ENCODE peak calls at places on chromosomes 13 and 19, in ten cellular contexts. One of them, this sample, is unnamed.
A peak's percentile ranks its signal among the peaks of the same experiment; 100 is the strongest.

GRCh38 chr13:41588899-41589298 is 131.5 kb downstream of the RGCC start:
- DNase-seq in CD8-positive, alpha-beta T cell: no peak
- DNase-seq in mesendoderm: peak; percentile 23
- DNase-seq in spleen: no peak
- DNase-seq in IMR-90: peak; percentile 97
- DNase-seq in Peyer's patch: no peak
- DNase-seq in SJSA1: peak; percentile 79
- DNase-seq in body of pancreas: no peak
- DNase-seq in right lobe of liver: no peak
- DNase-seq in lower lobe of right lung: no peak
- DNase-seq in this sample: no peak

GRCh38 chr19:38734426-38735256 is 9.6 kb downstream of the CAPN12 start:
- DNase-seq in Peyer's patch: peak; percentile 81
- DNase-seq in body of pancreas: no peak
- DNase-seq in right lobe of liver: peak; percentile 48
- DNase-seq in SJSA1: no peak
- DNase-seq in CD8-positive, alpha-beta T cell: peak; percentile 46
- DNase-seq in IMR-90: no peak
- DNase-seq in spleen: peak; percentile 89
- DNase-seq in lower lobe of right lung: peak; percentile 62
- DNase-seq in mesendoderm: peak; percentile 50
- DNase-seq in this sample: peak; percentile 68

GRCh38 chr13:62525652-62526051 is 1110.0 kb upstream of the PCDH20 start:
- DNase-seq in mesendoderm: no peak
- DNase-seq in CD8-positive, alpha-beta T cell: no peak
- DNase-seq in right lobe of liver: no peak
- DNase-seq in lower lobe of right lung: no peak
- DNase-seq in SJSA1: no peak
- DNase-seq in IMR-90: no peak
- DNase-seq in Peyer's patch: no peak
- DNase-seq in spleen: no peak
- DNase-seq in body of pancreas: no peak
- DNase-seq in this sample: no peak

GRCh38 chr13:59991395-59991794 is 172.3 kb downstream of the DIAPH3 start:
- DNase-seq in right lobe of liver: no peak
- DNase-seq in lower lobe of right lung: no peak
- DNase-seq in mesendoderm: peak; percentile 41
- DNase-seq in IMR-90: no peak
- DNase-seq in body of pancreas: no peak
- DNase-seq in SJSA1: no peak
- DNase-seq in Peyer's patch: no peak
- DNase-seq in CD8-positive, alpha-beta T cell: no peak
- DNase-seq in spleen: no peak
- DNase-seq in this sample: no peak

GRCh38 chr13:111873676-111874178 is 193.2 kb upstream of the SOX1 start:
- DNase-seq in body of pancreas: no peak
- DNase-seq in Peyer's patch: no peak
- DNase-seq in IMR-90: no peak
- DNase-seq in mesendoderm: no peak
- DNase-seq in CD8-positive, alpha-beta T cell: no peak
- DNase-seq in spleen: no peak
- DNase-seq in lower lobe of right lung: no peak
- DNase-seq in SJSA1: no peak
- DNase-seq in right lobe of liver: no peak
- DNase-seq in this sample: no peak

GRCh38 chr19:28294395-28294794 is 918.6 kb downstream of the UQCRFS1 start:
- DNase-seq in body of pancreas: no peak
- DNase-seq in lower lobe of right lung: no peak
- DNase-seq in mesendoderm: peak; percentile 41
- DNase-seq in spleen: no peak
- DNase-seq in CD8-positive, alpha-beta T cell: no peak
- DNase-seq in SJSA1: peak; percentile 29
- DNase-seq in Peyer's patch: no peak
- DNase-seq in IMR-90: no peak
- DNase-seq in right lobe of liver: no peak
- DNase-seq in this sample: no peak

GRCh38 chr13:38718374-38718773 is 31.5 kb downstream of the FREM2 start:
- DNase-seq in IMR-90: no peak
- DNase-seq in mesendoderm: no peak
- DNase-seq in body of pancreas: no peak
- DNase-seq in SJSA1: no peak
- DNase-seq in CD8-positive, alpha-beta T cell: no peak
- DNase-seq in right lobe of liver: no peak
- DNase-seq in spleen: no peak
- DNase-seq in Peyer's patch: no peak
- DNase-seq in lower lobe of right lung: no peak
- DNase-seq in this sample: no peak

GRCh38 chr13:47897411-47898050 is 103.5 kb downstream of the SUCLA2 start:
- DNase-seq in spleen: no peak
- DNase-seq in CD8-positive, alpha-beta T cell: no peak
- DNase-seq in SJSA1: no peak
- DNase-seq in lower lobe of right lung: no peak
- DNase-seq in body of pancreas: no peak
- DNase-seq in right lobe of liver: no peak
- DNase-seq in mesendoderm: peak; percentile 97
- DNase-seq in Peyer's patch: no peak
- DNase-seq in IMR-90: peak; percentile 36
- DNase-seq in this sample: no peak

DNA sequence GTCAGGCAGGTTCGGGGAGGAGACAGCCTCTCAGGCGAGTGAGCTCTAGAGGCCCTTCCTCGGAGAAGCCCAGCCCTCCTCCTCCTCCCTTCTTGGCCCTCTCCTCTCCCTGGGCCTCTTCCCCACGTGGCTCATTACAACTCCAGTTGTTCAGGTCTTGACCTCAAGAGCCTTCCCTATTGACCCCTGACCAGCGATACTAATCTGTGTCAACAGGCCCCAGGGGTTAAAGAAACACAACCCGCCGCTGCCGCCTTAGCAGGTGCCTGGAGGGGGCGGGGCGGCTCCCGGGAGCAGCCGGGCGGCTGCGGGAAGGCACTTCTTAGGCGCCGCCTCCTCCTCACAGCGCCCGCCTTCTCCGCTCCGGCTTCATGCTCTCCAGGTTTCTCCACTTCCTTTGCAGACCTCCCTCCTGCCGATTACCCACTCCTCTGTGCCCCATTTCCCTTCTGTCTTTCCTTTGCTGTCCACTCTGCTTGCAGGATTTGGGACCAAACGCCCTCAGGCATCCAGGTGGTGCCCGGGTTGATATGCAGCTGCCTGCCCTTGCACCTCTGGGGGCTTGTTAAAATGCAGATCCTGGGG is 51.0 kb downstream of the LYL1 start:
- DNase-seq in lower lobe of right lung: peak; percentile 90
- DNase-seq in Peyer's patch: peak; percentile 84
- DNase-seq in spleen: no peak
- DNase-seq in CD8-positive, alpha-beta T cell: no peak
- DNase-seq in right lobe of liver: no peak
- DNase-seq in SJSA1: no peak
- DNase-seq in body of pancreas: peak; percentile 71
- DNase-seq in IMR-90: peak; percentile 24
- DNase-seq in mesendoderm: peak; percentile 79
- DNase-seq in this sample: peak; percentile 93
- H3K27ac ChIP-seq in lower lobe of right lung: peak overlapping the region; percentile 92
- H3K27ac ChIP-seq in Peyer's patch: no peak overlapping the region
- H3K27ac ChIP-seq in spleen: no peak overlapping the region
- H3K27ac ChIP-seq in CD8-positive, alpha-beta T cell: no peak overlapping the region
- H3K27ac ChIP-seq in right lobe of liver: no peak overlapping the region
- H3K27ac ChIP-seq in SJSA1: no peak overlapping the region
- H3K27ac ChIP-seq in body of pancreas: peak overlapping the region; percentile 89
- H3K27ac ChIP-seq in IMR-90: peak overlapping the region; percentile 100
- H3K27ac ChIP-seq in mesendoderm: no peak overlapping the region
- H3K27ac ChIP-seq in this sample: peak overlapping the region; percentile 88

GRCh38 chr13:91399189-91400093 is 1.0 kb downstream of the GPC5 start:
- DNase-seq in lower lobe of right lung: no peak
- DNase-seq in SJSA1: no peak
- DNase-seq in CD8-positive, alpha-beta T cell: no peak
- DNase-seq in mesendoderm: no peak
- DNase-seq in spleen: no peak
- DNase-seq in Peyer's patch: no peak
- DNase-seq in body of pancreas: no peak
- DNase-seq in right lobe of liver: no peak
- DNase-seq in IMR-90: no peak
- DNase-seq in this sample: no peak
- H3K27ac ChIP-seq in lower lobe of right lung: no peak overlapping the region
- H3K27ac ChIP-seq in SJSA1: no peak overlapping the region
- H3K27ac ChIP-seq in CD8-positive, alpha-beta T cell: no peak overlapping the region
- H3K27ac ChIP-seq in mesendoderm: no peak overlapping the region
- H3K27ac ChIP-seq in spleen: no peak overlapping the region
- H3K27ac ChIP-seq in Peyer's patch: no peak overlapping the region
- H3K27ac ChIP-seq in body of pancreas: no peak overlapping the region
- H3K27ac ChIP-seq in right lobe of liver: no peak overlapping the region
- H3K27ac ChIP-seq in IMR-90: no peak overlapping the region
- H3K27ac ChIP-seq in this sample: no peak overlapping the region

GRCh38 chr13:98824376-98825160 is 72.1 kb upstream of the SLC15A1 start:
- DNase-seq in right lobe of liver: peak; percentile 72
- DNase-seq in spleen: no peak
- DNase-seq in body of pancreas: no peak
- DNase-seq in IMR-90: peak; percentile 27
- DNase-seq in mesendoderm: no peak
- DNase-seq in Peyer's patch: no peak
- DNase-seq in SJSA1: no peak
- DNase-seq in CD8-positive, alpha-beta T cell: no peak
- DNase-seq in lower lobe of right lung: no peak
- DNase-seq in this sample: no peak

GRCh38 chr13:98828614-98829013 is 76.1 kb upstream of the SLC15A1 start:
- DNase-seq in Peyer's patch: no peak
- DNase-seq in SJSA1: no peak
- DNase-seq in spleen: no peak
- DNase-seq in IMR-90: no peak
- DNase-seq in mesendoderm: no peak
- DNase-seq in CD8-positive, alpha-beta T cell: no peak
- DNase-seq in body of pancreas: peak; percentile 67
- DNase-seq in right lobe of liver: no peak
- DNase-seq in lower lobe of right lung: no peak
- DNase-seq in this sample: no peak

GRCh38 chr13:98827449-98827848 is 75.0 kb upstream of the SLC15A1 start:
- DNase-seq in mesendoderm: peak; percentile 69
- DNase-seq in lower lobe of right lung: no peak
- DNase-seq in right lobe of liver: peak; percentile 83
- DNase-seq in IMR-90: no peak
- DNase-seq in Peyer's patch: no peak
- DNase-seq in spleen: no peak
- DNase-seq in SJSA1: no peak
- DNase-seq in body of pancreas: no peak
- DNase-seq in CD8-positive, alpha-beta T cell: no peak
- DNase-seq in this sample: no peak

GRCh38 chr13:98825659-98826058 is 73.2 kb upstream of the SLC15A1 start:
- DNase-seq in body of pancreas: no peak
- DNase-seq in SJSA1: no peak
- DNase-seq in Peyer's patch: no peak
- DNase-seq in mesendoderm: peak; percentile 22
- DNase-seq in spleen: no peak
- DNase-seq in right lobe of liver: no peak
- DNase-seq in CD8-positive, alpha-beta T cell: no peak
- DNase-seq in IMR-90: no peak
- DNase-seq in lower lobe of right lung: no peak
- DNase-seq in this sample: no peak

DNA sequence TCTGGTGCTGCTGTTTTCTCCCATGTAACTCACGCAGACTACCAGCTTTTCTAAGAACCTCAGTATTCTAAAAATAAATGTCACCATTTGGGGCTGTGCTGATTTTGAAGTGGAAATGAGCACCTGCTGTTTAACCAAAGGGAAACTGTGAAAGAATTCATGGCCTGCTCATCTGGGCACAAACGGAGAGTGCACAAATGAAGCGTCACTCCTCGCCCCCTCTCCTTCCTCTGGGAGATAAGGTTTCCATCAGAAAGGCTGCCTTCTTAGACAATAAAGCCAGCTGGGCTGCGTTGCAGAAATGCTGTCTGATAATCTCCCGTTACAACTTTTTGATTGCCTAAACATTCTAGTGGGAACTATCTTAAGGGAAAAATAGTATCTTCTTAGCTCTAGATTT is 73.7 kb upstream of the SLC15A1 start:
- DNase-seq in spleen: no peak
- DNase-seq in IMR-90: peak; percentile 15
- DNase-seq in CD8-positive, alpha-beta T cell: no peak
- DNase-seq in mesendoderm: no peak
- DNase-seq in lower lobe of right lung: no peak
- DNase-seq in right lobe of liver: no peak
- DNase-seq in SJSA1: no peak
- DNase-seq in Peyer's patch: no peak
- DNase-seq in body of pancreas: no peak
- DNase-seq in this sample: no peak
- H3K27ac ChIP-seq in spleen: no peak overlapping the region
- H3K27ac ChIP-seq in IMR-90: no peak overlapping the region
- H3K27ac ChIP-seq in CD8-positive, alpha-beta T cell: no peak overlapping the region
- H3K27ac ChIP-seq in mesendoderm: no peak overlapping the region
- H3K27ac ChIP-seq in lower lobe of right lung: no peak overlapping the region
- H3K27ac ChIP-seq in right lobe of liver: no peak overlapping the region
- H3K27ac ChIP-seq in SJSA1: no peak overlapping the region
- H3K27ac ChIP-seq in Peyer's patch: no peak overlapping the region
- H3K27ac ChIP-seq in body of pancreas: no peak overlapping the region
- H3K27ac ChIP-seq in this sample: no peak overlapping the region

GRCh38 chr13:75226092-75226491 is 255.9 kb downstream of the TBC1D4 start:
- DNase-seq in Peyer's patch: no peak
- DNase-seq in right lobe of liver: no peak
- DNase-seq in SJSA1: no peak
- DNase-seq in spleen: no peak
- DNase-seq in CD8-positive, alpha-beta T cell: no peak
- DNase-seq in mesendoderm: peak; percentile 80
- DNase-seq in body of pancreas: no peak
- DNase-seq in IMR-90: no peak
- DNase-seq in lower lobe of right lung: peak; percentile 67
- DNase-seq in this sample: peak; percentile 87

GRCh38 chr13:75236774-75237173 is 245.2 kb downstream of the TBC1D4 start:
- DNase-seq in body of pancreas: no peak
- DNase-seq in SJSA1: no peak
- DNase-seq in CD8-positive, alpha-beta T cell: no peak
- DNase-seq in lower lobe of right lung: no peak
- DNase-seq in spleen: no peak
- DNase-seq in IMR-90: no peak
- DNase-seq in right lobe of liver: no peak
- DNase-seq in Peyer's patch: no peak
- DNase-seq in mesendoderm: no peak
- DNase-seq in this sample: no peak

GRCh38 chr13:75225288-75225687 is 256.7 kb downstream of the TBC1D4 start:
- DNase-seq in lower lobe of right lung: no peak
- DNase-seq in Peyer's patch: no peak
- DNase-seq in spleen: no peak
- DNase-seq in CD8-positive, alpha-beta T cell: no peak
- DNase-seq in IMR-90: no peak
- DNase-seq in body of pancreas: no peak
- DNase-seq in right lobe of liver: no peak
- DNase-seq in SJSA1: no peak
- DNase-seq in mesendoderm: no peak
- DNase-seq in this sample: no peak

GRCh38 chr13:75226755-75227435 is 255.1 kb downstream of the TBC1D4 start:
- DNase-seq in body of pancreas: no peak
- DNase-seq in SJSA1: no peak
- DNase-seq in right lobe of liver: no peak
- DNase-seq in IMR-90: peak; percentile 86
- DNase-seq in spleen: no peak
- DNase-seq in lower lobe of right lung: no peak
- DNase-seq in mesendoderm: peak; percentile 5
- DNase-seq in Peyer's patch: no peak
- DNase-seq in CD8-positive, alpha-beta T cell: no peak
- DNase-seq in this sample: no peak

DNA sequence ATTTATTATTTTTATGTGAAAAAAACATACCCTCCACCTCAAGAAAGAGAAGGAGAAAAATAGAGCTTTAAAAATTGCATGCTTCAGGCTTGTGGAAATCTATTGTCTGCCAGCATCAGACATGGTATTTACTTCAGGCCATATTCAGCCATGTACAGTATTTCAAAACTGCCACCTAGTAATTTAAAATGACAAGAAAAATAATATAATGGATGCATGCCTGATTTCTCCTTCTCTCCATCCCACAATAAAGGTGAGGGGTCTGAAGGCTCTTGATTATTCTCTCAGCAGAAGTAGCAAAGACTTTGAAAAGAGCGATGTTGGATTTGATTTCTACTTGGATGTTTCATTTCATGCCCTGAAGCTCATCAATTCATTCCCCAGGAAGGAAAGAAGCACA is 250.7 kb downstream of the TBC1D4 start:
- DNase-seq in IMR-90: no peak
- DNase-seq in mesendoderm: no peak
- DNase-seq in lower lobe of right lung: no peak
- DNase-seq in spleen: no peak
- DNase-seq in right lobe of liver: no peak
- DNase-seq in SJSA1: no peak
- DNase-seq in body of pancreas: no peak
- DNase-seq in Peyer's patch: no peak
- DNase-seq in CD8-positive, alpha-beta T cell: no peak
- DNase-seq in this sample: no peak
- H3K27ac ChIP-seq in IMR-90: no peak overlapping the region
- H3K27ac ChIP-seq in mesendoderm: no peak overlapping the region
- H3K27ac ChIP-seq in lower lobe of right lung: no peak overlapping the region
- H3K27ac ChIP-seq in spleen: no peak overlapping the region
- H3K27ac ChIP-seq in right lobe of liver: no peak overlapping the region
- H3K27ac ChIP-seq in SJSA1: no peak overlapping the region
- H3K27ac ChIP-seq in body of pancreas: no peak overlapping the region
- H3K27ac ChIP-seq in Peyer's patch: no peak overlapping the region
- H3K27ac ChIP-seq in CD8-positive, alpha-beta T cell: no peak overlapping the region
- H3K27ac ChIP-seq in this sample: no peak overlapping the region